ENCODE peak calls at places on chromosomes 1 and 21, in eight cellular contexts. A, Y, U, H, S, K, O and J are unnamed samples.

GRCh38 chr1:12053752-12054548 is 9.2 kb upstream of the TNFRSF8 start:
- DNase-seq in A (peak; percentile 69), Y (no peak), U (no peak), H (no peak), S (peak; percentile 85), K (peak; percentile 92), O (no peak), J (no peak)

GRCh38 chr1:58620259-58620658 is 43.2 kb upstream of the TACSTD2 start:
- DNase-seq in A (no peak), Y (peak; percentile 69), U (peak; percentile 84), H (no peak), S (no peak), K (no peak), O (no peak), J (no peak)

GRCh38 chr1:201077736-201078135 is 34.5 kb downstream of the CACNA1S start:
- DNase-seq in A (no peak), Y (no peak), U (no peak), H (no peak), S (no peak), K (no peak), O (no peak), J (no peak)

GRCh38 chr1:20233866-20234265 is 47.5 kb upstream of the PLA2G2C start:
- DNase-seq in A (no peak), Y (no peak), U (no peak), H (no peak), S (peak; percentile 32), K (no peak), O (no peak), J (no peak)

GRCh38 chr1:2866415-2867086 is 65.1 kb upstream of the TTC34 start:
- DNase-seq in A (no peak), Y (no peak), U (no peak), H (no peak), S (no peak), K (no peak), O (no peak), J (no peak)

GRCh38 chr1:1799716-1800115 is 21.4 kb upstream of the NADK start:
- DNase-seq in A (peak; percentile 82), Y (no peak), U (no peak), H (no peak), S (no peak), K (peak; percentile 91), O (no peak), J (no peak)

GRCh38 chr1:109687641-109688499 is at the start of gene GSTM1:
- DNase-seq in A (peak; percentile 34), Y (peak; percentile 69), U (no peak), H (no peak), S (no peak), K (no peak), O (no peak), J (no peak)

GRCh38 chr1:200233393-200233792 is 176.4 kb downstream of the ZNF281 start:
- DNase-seq in A (no peak), Y (no peak), U (no peak), H (no peak), S (no peak), K (no peak), O (no peak), J (no peak)

GRCh38 chr1:74593887-74594866 is 79.4 kb downstream of the ERICH3 start:
- DNase-seq in A (no peak), Y (no peak), U (no peak), H (no peak), S (no peak), K (no peak), O (no peak), J (no peak)

GRCh38 chr1:83905315-83905907 is 93.5 kb downstream of the TTLL7 start:
- DNase-seq in A (peak; percentile 11), Y (peak; percentile 18), U (peak; percentile 10), H (no peak), S (no peak), K (peak; percentile 30), O (no peak), J (no peak)

GRCh38 chr1:224205438-224205840 is 22.4 kb downstream of the DEGS1 start:
- DNase-seq in A (no peak), Y (no peak), U (no peak), H (no peak), S (no peak), K (peak; percentile 53), O (no peak), J (no peak)

GRCh38 chr1:9629445-9630201 is 21.9 kb upstream of the PIK3CD start:
- DNase-seq in A (peak; percentile 79), Y (no peak), U (no peak), H (no peak), S (no peak), K (peak; percentile 90), O (no peak), J (no peak)

GRCh38 chr1:170010443-170010842 is 64.1 kb downstream of the KIFAP3 start:
- DNase-seq in A (no peak), Y (peak; percentile 65), U (peak; percentile 37), H (peak; percentile 17), S (no peak), K (peak; percentile 56), O (peak; percentile 28), J (no peak)

GRCh38 chr1:167491586-167492408 is 26.5 kb downstream of the CD247 start:
- DNase-seq in A (no peak), Y (no peak), U (no peak), H (peak; percentile 33), S (no peak), K (no peak), O (no peak), J (no peak)

GRCh38 chr1:39491146-39491921 is at the start of gene BMP8A:
- DNase-seq in A (peak; percentile 97), Y (peak; percentile 85), U (peak; percentile 84), H (peak; percentile 78), S (peak; percentile 83), K (peak; percentile 82), O (no peak), J (no peak)

GRCh38 chr1:64487061-64487460 is 17.1 kb downstream of the CACHD1 start:
- DNase-seq in A (no peak), Y (no peak), U (no peak), H (no peak), S (no peak), K (no peak), O (no peak), J (no peak)

GRCh38 chr1:27724961-27725373 is 794 bp upstream of the FAM76A start:
- DNase-seq in A (no peak), Y (peak; percentile 2), U (peak; percentile 63), H (peak; percentile 58), S (peak; percentile 32), K (peak; percentile 72), O (no peak), J (peak; percentile 73)

GRCh38 chr1:18870325-18870865 is 10.9 kb upstream of the TAS1R2 start:
- DNase-seq in A (no peak), Y (no peak), U (no peak), H (no peak), S (no peak), K (no peak), O (no peak), J (no peak)

GRCh38 chr1:225926551-225927113 is 2.6 kb upstream of the PYCR2 start:
- DNase-seq in A (no peak), Y (no peak), U (no peak), H (no peak), S (no peak), K (no peak), O (no peak), J (no peak)

GRCh38 chr21:38170705-38171682 is 85.8 kb upstream of the KCNJ15 start:
- DNase-seq in A (no peak), Y (no peak), U (no peak), H (no peak), S (no peak), K (no peak), O (no peak), J (no peak)
- TF ChIP-seq CTCF in A (no peak), Y (no peak), U (no peak), H (no peak), S (no peak), K (no peak), O (no peak), J (no peak)

GRCh38 chr1:44049839-44050238 is 18.6 kb upstream of the SLC6A9 start:
- DNase-seq in A (no peak), Y (no peak), U (no peak), H (no peak), S (no peak), K (no peak), O (no peak), J (no peak)
- TF ChIP-seq CTCF in A (no peak), Y (no peak), U (no peak), H (no peak), S (no peak), K (no peak), O (no peak), J (no peak)

GRCh38 chr21:36385233-36385908 is at the start of gene CHAF1B:
- DNase-seq in A (peak; percentile 97), Y (peak; percentile 85), U (peak; percentile 90), H (peak; percentile 89), S (peak; percentile 82), K (peak; percentile 88), O (peak; percentile 51), J (peak; percentile 86)

GRCh38 chr21:36388076-36388475 is 2.9 kb downstream of the CHAF1B start:
- DNase-seq in A (no peak), Y (no peak), U (no peak), H (no peak), S (no peak), K (no peak), O (no peak), J (no peak)

GRCh38 chr21:36385909-36386642 is 884 bp downstream of the CHAF1B start:
- DNase-seq in A (no peak), Y (no peak), U (no peak), H (no peak), S (no peak), K (peak; percentile 5), O (no peak), J (no peak)

GRCh38 chr21:36384885-36385232 is 333 bp upstream of the CHAF1B start:
- DNase-seq in A (no peak), Y (no peak), U (no peak), H (no peak), S (no peak), K (no peak), O (no peak), J (no peak)

GRCh38 chr21:36388835-36389234 is 3.6 kb downstream of the CHAF1B start:
- DNase-seq in A (no peak), Y (no peak), U (peak; percentile 13), H (peak; percentile 51), S (peak; percentile 29), K (peak; percentile 74), O (no peak), J (no peak)
- TF ChIP-seq CTCF in A (no peak), Y (no peak), U (no peak), H (no peak), S (no peak), K (peak; percentile 17), O (no peak), J (no peak)

GRCh38 chr1:91015358-91015780 is 6.5 kb downstream of the ZNF644 start:
- DNase-seq in A (no peak), Y (no peak), U (no peak), H (no peak), S (no peak), K (no peak), O (no peak), J (no peak)

GRCh38 chr1:91015794-91016550 is 5.9 kb downstream of the ZNF644 start:
- DNase-seq in A (no peak), Y (no peak), U (peak; percentile 39), H (no peak), S (no peak), K (no peak), O (no peak), J (no peak)

GRCh38 chr1:91020486-91020885 is 1.3 kb downstream of the ZNF644 start:
- DNase-seq in A (no peak), Y (no peak), U (no peak), H (no peak), S (no peak), K (no peak), O (no peak), J (no peak)

GRCh38 chr1:91020967-91021685 is 709 bp downstream of the ZNF644 start:
- DNase-seq in A (peak; percentile 82), Y (peak; percentile 83), U (peak; percentile 77), H (peak; percentile 86), S (peak; percentile 86), K (peak; percentile 87), O (peak; percentile 46), J (peak; percentile 86)

GRCh38 chr1:91018006-91018405 is 3.8 kb downstream of the ZNF644 start:
- DNase-seq in A (peak; percentile 17), Y (no peak), U (no peak), H (no peak), S (no peak), K (peak; percentile 35), O (no peak), J (no peak)
- TF ChIP-seq CTCF in A (peak; percentile 26), Y (no peak), U (no peak), H (no peak), S (peak; percentile 19), K (peak; percentile 33), O (no peak), J (peak; percentile 22)